ENCODE peak calls at places on chromosomes 3 and 15, in eight cellular contexts. X, E, S, B, Z, I, N and G are unnamed samples.

GRCh38 chr15:63939531-63940130 is 105.9 kb upstream of the HERC1 start:
- DNase-seq in B (no peak), S (no peak), N (no peak), I (peak; percentile 76), Z (no peak), X (no peak), E (peak; percentile 86), G (no peak)

GRCh38 chr3:146560678-146561077 is 16.3 kb upstream of the PLSCR1 start:
- DNase-seq in Z (no peak), B (no peak), N (no peak), X (no peak), S (no peak), I (no peak), E (no peak), G (no peak)

GRCh38 chr3:194272861-194273266 is 78.3 kb downstream of the CPN2 start:
- DNase-seq in E (no peak), X (peak; percentile 71), S (no peak), Z (no peak), N (no peak), B (no peak), I (peak; percentile 13), G (no peak)

GRCh38 chr15:68389041-68389930 is 42.7 kb downstream of the ITGA11 start:
- DNase-seq in E (no peak), X (no peak), Z (no peak), B (no peak), N (no peak), S (no peak), I (no peak), G (no peak)

GRCh38 chr15:99962006-99962561 is 228.8 kb upstream of the LYSMD4 start:
- DNase-seq in Z (no peak), E (no peak), I (peak; percentile 9), B (no peak), N (no peak), X (no peak), S (no peak), G (no peak)

GRCh38 chr3:50450135-50450911 is 53.1 kb downstream of the CACNA2D2 start:
- DNase-seq in Z (no peak), N (peak; percentile 81), I (peak; percentile 46), E (no peak), S (peak; percentile 61), B (no peak), X (peak; percentile 26), G (peak; percentile 25)

GRCh38 chr3:13884851-13885703 is 5.2 kb upstream of the WNT7A start:
- DNase-seq in B (peak; percentile 56), N (no peak), Z (no peak), I (no peak), S (peak; percentile 43), E (no peak), X (peak; percentile 59), G (peak; percentile 53)

GRCh38 chr3:57221883-57222282 is 5.6 kb upstream of the APPL1 start:
- DNase-seq in B (no peak), S (no peak), X (no peak), I (no peak), N (no peak), Z (no peak), E (peak; percentile 54), G (no peak)

GRCh38 chr3:169636928-169637327 is 26.6 kb downstream of the MECOM start:
- DNase-seq in S (no peak), Z (no peak), E (no peak), X (no peak), B (no peak), I (no peak), N (no peak), G (no peak)

GRCh38 chr15:44812029-44812517 is 75.7 kb downstream of the TRIM69 start:
- DNase-seq in B (no peak), E (no peak), N (no peak), I (no peak), S (no peak), X (no peak), Z (no peak), G (no peak)

GRCh38 chr3:127424766-127425504 is 137.1 kb upstream of the PRR20G start:
- DNase-seq in I (no peak), E (no peak), X (no peak), N (no peak), B (no peak), Z (no peak), S (no peak), G (no peak)

GRCh38 chr15:50945725-50946124 is 37.2 kb downstream of the AP4E1 start:
- DNase-seq in S (no peak), Z (no peak), I (no peak), E (peak; percentile 14), N (no peak), B (no peak), X (no peak), G (no peak)

GRCh38 chr3:58404396-58404795 is 29.2 kb downstream of the PDHB start:
- DNase-seq in X (no peak), I (no peak), E (peak; percentile 72), B (no peak), Z (no peak), N (no peak), S (no peak), G (no peak)

GRCh38 chr15:51250217-51251011 is 88.0 kb downstream of the CYP19A1 start:
- DNase-seq in B (no peak), E (no peak), X (no peak), S (no peak), Z (no peak), N (no peak), I (no peak), G (no peak)

GRCh38 chr3:156811092-156811862 is 14.9 kb upstream of the LEKR1 start:
- DNase-seq in N (no peak), E (peak; percentile 78), S (no peak), X (no peak), B (no peak), Z (no peak), I (no peak), G (no peak)

DNA sequence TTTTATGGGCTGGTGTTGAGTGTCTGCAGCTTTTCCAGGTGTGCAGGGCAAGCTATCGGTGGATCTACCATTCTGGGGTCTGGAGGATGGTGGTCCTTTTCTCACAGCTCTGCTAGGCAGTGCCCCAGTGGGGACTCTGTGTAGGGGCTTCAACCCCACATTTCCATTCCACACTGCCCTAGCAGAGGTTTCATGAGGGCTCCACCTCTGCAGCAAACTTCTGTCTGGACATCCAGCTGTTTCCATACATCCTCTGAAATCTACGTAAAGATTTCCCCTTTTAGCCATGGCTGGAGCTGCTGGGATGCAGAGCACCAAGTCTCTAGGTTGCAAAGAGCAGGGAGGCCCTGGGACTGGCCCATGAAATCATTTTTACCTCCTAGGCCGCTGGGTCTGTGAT is 11.6 kb downstream of the RFX7 start:
- DNase-seq in E (no peak), I (no peak), N (no peak), Z (no peak), X (no peak), B (no peak), S (no peak), G (no peak)
- H3K9me3 ChIP-seq in E (peaks cover 46% of the 10 kb centered on the region), I (peaks cover 30% of the 10 kb centered on the region), N (peaks cover 6% of the 10 kb centered on the region), Z (peaks cover 70% of the 10 kb centered on the region), X (peaks cover 10% of the 10 kb centered on the region), B (peaks cover 7% of the 10 kb centered on the region), S (peaks cover 11% of the 10 kb centered on the region), G (peaks cover 12% of the 10 kb centered on the region)

DNA sequence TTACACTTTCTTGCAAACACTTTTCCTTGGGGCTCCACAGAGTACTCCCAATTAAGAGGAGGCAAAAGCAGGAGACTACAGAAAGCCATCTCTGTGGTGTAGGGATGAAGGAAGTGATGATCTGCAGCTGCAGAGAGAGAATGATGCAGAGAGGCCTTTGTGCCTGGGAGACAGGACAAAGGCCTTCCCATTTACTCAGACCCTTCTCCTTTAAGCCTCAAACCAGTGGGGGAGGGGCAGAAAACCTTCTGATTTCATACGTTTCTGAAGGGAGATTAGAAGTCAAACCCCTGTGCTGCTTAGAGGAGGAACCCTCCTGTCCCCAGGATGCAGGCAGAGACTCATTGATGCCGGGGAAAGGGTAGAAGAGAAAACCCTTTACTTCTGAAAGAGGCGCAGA is 130.8 kb downstream of the NEO1 start:
- DNase-seq in I (no peak), X (no peak), Z (peak; percentile 16), S (no peak), N (no peak), E (no peak), B (no peak), G (no peak)
- H3K9me3 ChIP-seq in I (no peaks in the 10 kb centered on the region), X (peaks cover 6% of the 10 kb centered on the region), Z (peaks cover 26% of the 10 kb centered on the region), S (peaks cover 4% of the 10 kb centered on the region), N (no peaks in the 10 kb centered on the region), E (peaks cover 4% of the 10 kb centered on the region), B (no peaks in the 10 kb centered on the region), G (no peaks in the 10 kb centered on the region)

GRCh38 chr15:27574541-27575054 is 524.5 kb downstream of the OCA2 start:
- DNase-seq in N (no peak), E (no peak), I (no peak), B (no peak), Z (no peak), S (no peak), X (no peak), G (no peak)
- H3K9me3 ChIP-seq in N (no peaks in the 10 kb centered on the region), E (peaks cover 7% of the 10 kb centered on the region), I (no peaks in the 10 kb centered on the region), B (peaks cover 22% of the 10 kb centered on the region), Z (no peaks in the 10 kb centered on the region), S (no peaks in the 10 kb centered on the region), X (no peaks in the 10 kb centered on the region), G (no peaks in the 10 kb centered on the region)

GRCh38 chr15:25052191-25052999 is 97.6 kb downstream of the SNRPN start:
- DNase-seq in B (no peak), E (no peak), Z (no peak), S (no peak), X (no peak), N (no peak), I (no peak), G (no peak)

GRCh38 chr15:25055356-25056068 is 100.7 kb downstream of the SNRPN start:
- DNase-seq in E (no peak), Z (no peak), X (no peak), I (no peak), S (no peak), B (no peak), N (no peak), G (no peak)

GRCh38 chr15:25053000-25053815 is 98.4 kb downstream of the SNRPN start:
- DNase-seq in Z (no peak), I (no peak), X (no peak), S (no peak), E (no peak), N (no peak), B (no peak), G (no peak)

GRCh38 chr15:25054943-25055342 is 100.2 kb downstream of the SNRPN start:
- DNase-seq in X (no peak), E (no peak), I (no peak), S (no peak), Z (no peak), N (no peak), B (no peak), G (no peak)

GRCh38 chr15:25054329-25054728 is 99.5 kb downstream of the SNRPN start:
- DNase-seq in I (no peak), S (no peak), E (no peak), X (no peak), Z (no peak), B (no peak), N (no peak), G (no peak)
- H3K9me3 ChIP-seq in I (peaks cover 94% of the 10 kb centered on the region), S (peaks cover 87% of the 10 kb centered on the region), E (peaks cover 100% of the 10 kb centered on the region), X (peaks cover 75% of the 10 kb centered on the region), Z (peaks cover 100% of the 10 kb centered on the region), B (peaks cover 65% of the 10 kb centered on the region), N (peaks cover 90% of the 10 kb centered on the region), G (peaks cover 62% of the 10 kb centered on the region)

GRCh38 chr15:87604857-87605446 is 651.6 kb downstream of the NTRK3 start:
- DNase-seq in I (no peak), E (no peak), Z (peak; percentile 20), B (no peak), X (peak; percentile 52), S (no peak), N (no peak), G (no peak)

GRCh38 chr15:87597346-87598052 is 659.0 kb downstream of the NTRK3 start:
- DNase-seq in Z (no peak), I (no peak), X (no peak), S (no peak), N (no peak), B (no peak), E (peak; percentile 32), G (no peak)

GRCh38 chr15:87599616-87600015 is 656.9 kb downstream of the NTRK3 start:
- DNase-seq in B (no peak), I (no peak), S (no peak), Z (no peak), N (no peak), E (no peak), X (no peak), G (no peak)
- H3K9me3 ChIP-seq in B (peaks cover 16% of the 10 kb centered on the region), I (no peaks in the 10 kb centered on the region), S (no peaks in the 10 kb centered on the region), Z (no peaks in the 10 kb centered on the region), N (no peaks in the 10 kb centered on the region), E (no peaks in the 10 kb centered on the region), X (no peaks in the 10 kb centered on the region), G (no peaks in the 10 kb centered on the region)